ENCODE peak calls at places on chromosomes 12 and 14, in four cellular contexts. One of them, this sample, is unnamed.
A peak's percentile ranks its signal among the peaks of the same experiment; 100 is the strongest.

GRCh38 chr12:700061-700460 is 36.8 kb upstream of the NINJ2 start:
- DNase-seq in GM12878: no peak
- DNase-seq in HepG2: peak; percentile 20
- DNase-seq in K562: no peak
- DNase-seq in this sample: peak; percentile 43

GRCh38 chr12:52207895-52208294 is 16.1 kb upstream of the KRT80 start:
- DNase-seq in HepG2: no peak
- DNase-seq in K562: no peak
- DNase-seq in GM12878: no peak
- DNase-seq in this sample: no peak

GRCh38 chr12:127342861-127343260 is 924.1 kb upstream of the TMEM132C start:
- DNase-seq in HepG2: no peak
- DNase-seq in K562: no peak
- DNase-seq in GM12878: no peak
- DNase-seq in this sample: no peak

GRCh38 chr12:11695321-11695720 is 45.8 kb downstream of the ETV6 start:
- DNase-seq in HepG2: no peak
- DNase-seq in GM12878: no peak
- DNase-seq in K562: no peak
- DNase-seq in this sample: no peak

GRCh38 chr14:94897092-94897491 is 127.2 kb upstream of the GSC start:
- DNase-seq in GM12878: no peak
- DNase-seq in HepG2: no peak
- DNase-seq in K562: no peak
- DNase-seq in this sample: no peak

GRCh38 chr12:51009038-51009437 is 17.1 kb downstream of the SLC11A2 start:
- DNase-seq in GM12878: no peak
- DNase-seq in K562: no peak
- DNase-seq in HepG2: no peak
- DNase-seq in this sample: no peak

GRCh38 chr14:68263563-68264350 is 444.2 kb downstream of the RAD51B start:
- DNase-seq in HepG2: no peak
- DNase-seq in K562: no peak
- DNase-seq in GM12878: no peak
- DNase-seq in this sample: no peak

GRCh38 chr12:131092911-131093901 is 139.5 kb downstream of the ADGRD1 start:
- DNase-seq in HepG2: no peak
- DNase-seq in K562: no peak
- DNase-seq in GM12878: peak; percentile 98
- DNase-seq in this sample: no peak

GRCh38 chr12:53963434-53964314 is 9.0 kb downstream of the HOXC12 start:
- DNase-seq in HepG2: no peak
- DNase-seq in GM12878: no peak
- DNase-seq in K562: peak; percentile 65
- DNase-seq in this sample: no peak

GRCh38 chr14:32514236-32514635 is 185.1 kb downstream of the AKAP6 start:
- DNase-seq in K562: no peak
- DNase-seq in HepG2: no peak
- DNase-seq in GM12878: no peak
- DNase-seq in this sample: no peak

GRCh38 chr14:54699735-54700134 is 132.8 kb downstream of the SAMD4A start:
- DNase-seq in GM12878: no peak
- DNase-seq in K562: no peak
- DNase-seq in HepG2: no peak
- DNase-seq in this sample: no peak

GRCh38 chr12:65666876-65667275 is 157.4 kb upstream of the HMGA2 start:
- DNase-seq in GM12878: no peak
- DNase-seq in K562: peak; percentile 56
- DNase-seq in HepG2: no peak
- DNase-seq in this sample: no peak

GRCh38 chr12:105733579-105733978 is 403.1 kb downstream of the C12orf75 start:
- DNase-seq in K562: no peak
- DNase-seq in GM12878: no peak
- DNase-seq in HepG2: no peak
- DNase-seq in this sample: no peak

GRCh38 chr14:21343035-21343794 is 40.6 kb downstream of the SUPT16H start:
- DNase-seq in GM12878: no peak
- DNase-seq in HepG2: no peak
- DNase-seq in K562: no peak
- DNase-seq in this sample: no peak

GRCh38 chr14:63045234-63045611 is at the start of gene KCNH5:
- DNase-seq in GM12878: no peak
- DNase-seq in K562: no peak
- DNase-seq in HepG2: no peak
- DNase-seq in this sample: peak; percentile 83

GRCh38 chr12:27463826-27464554 is 17.5 kb downstream of the SMCO2 start:
- DNase-seq in K562: no peak
- DNase-seq in HepG2: no peak
- DNase-seq in GM12878: no peak
- DNase-seq in this sample: peak; percentile 11

GRCh38 chr12:52037248-52037861 is 13.9 kb upstream of the NR4A1 start:
- DNase-seq in GM12878: no peak
- DNase-seq in K562: peak; percentile 58
- DNase-seq in HepG2: no peak
- DNase-seq in this sample: peak; percentile 79

GRCh38 chr14:92988786-92989755 is 66.1 kb downstream of the CHGA start:
- DNase-seq in K562: no peak
- DNase-seq in HepG2: no peak
- DNase-seq in GM12878: no peak
- DNase-seq in this sample: no peak

GRCh38 chr12:117484901-117485300 is 123.5 kb upstream of the NOS1 start:
- DNase-seq in K562: no peak
- DNase-seq in GM12878: no peak
- DNase-seq in HepG2: no peak
- DNase-seq in this sample: no peak

GRCh38 chr12:18461738-18462137 is 200.4 kb downstream of the PIK3C2G start:
- DNase-seq in GM12878: no peak
- DNase-seq in HepG2: no peak
- DNase-seq in K562: no peak
- DNase-seq in this sample: no peak

GRCh38 chr14:105943973-105944602 is 417.7 kb downstream of the TMEM121 start:
- DNase-seq in HepG2: peak; percentile 68
- DNase-seq in K562: no peak
- DNase-seq in GM12878: no peak
- DNase-seq in this sample: no peak
- TF ChIP-seq REST in HepG2: no peak
- TF ChIP-seq REST in K562: no peak
- TF ChIP-seq REST in GM12878: no peak
- TF ChIP-seq REST in this sample: no peak

GRCh38 chr12:104477812-104478388 is 21.2 kb downstream of the CHST11 start:
- DNase-seq in GM12878: no peak
- DNase-seq in HepG2: no peak
- DNase-seq in K562: no peak
- DNase-seq in this sample: no peak
- H4K20me1 ChIP-seq in GM12878: no peaks in the 10 kb centered on the region
- H4K20me1 ChIP-seq in HepG2: no peaks in the 10 kb centered on the region
- H4K20me1 ChIP-seq in K562: no peaks in the 10 kb centered on the region
- H4K20me1 ChIP-seq in this sample: no peaks in the 10 kb centered on the region

DNA sequence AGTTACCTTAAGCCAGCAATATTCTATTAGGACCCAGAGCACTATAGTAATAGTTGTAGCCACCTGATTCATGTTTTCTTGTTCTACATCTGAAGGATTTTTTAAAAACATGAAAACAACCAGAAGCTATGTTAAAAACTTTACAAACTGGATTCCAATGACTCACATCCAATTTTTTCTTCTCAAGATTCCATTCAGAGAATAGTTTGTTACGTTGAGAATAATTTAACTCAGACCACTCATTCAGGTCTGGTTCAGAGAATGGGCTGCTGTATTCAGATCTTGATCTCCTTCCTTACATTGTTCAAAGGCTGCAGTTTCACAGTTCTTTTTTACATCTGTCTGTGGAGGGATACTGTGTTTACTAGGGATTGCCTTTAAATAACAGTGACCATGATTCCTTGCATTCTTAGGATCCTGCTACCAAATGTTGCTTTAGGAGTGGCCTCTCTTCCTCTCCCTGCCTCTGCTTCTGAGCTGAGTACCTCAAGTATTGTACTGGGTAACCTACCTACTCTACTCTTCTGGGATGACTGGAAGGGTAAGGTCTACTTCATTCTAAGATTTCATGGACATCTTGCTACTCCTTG is 448.0 kb upstream of the FBXO33 start:
- DNase-seq in GM12878: no peak
- DNase-seq in HepG2: no peak
- DNase-seq in K562: no peak
- DNase-seq in this sample: peak; percentile 67
- TF ChIP-seq JUNB in GM12878: no peak
- TF ChIP-seq JUNB in HepG2: no peak
- TF ChIP-seq JUNB in K562: no peak
- TF ChIP-seq JUNB in this sample: no peak

DNA sequence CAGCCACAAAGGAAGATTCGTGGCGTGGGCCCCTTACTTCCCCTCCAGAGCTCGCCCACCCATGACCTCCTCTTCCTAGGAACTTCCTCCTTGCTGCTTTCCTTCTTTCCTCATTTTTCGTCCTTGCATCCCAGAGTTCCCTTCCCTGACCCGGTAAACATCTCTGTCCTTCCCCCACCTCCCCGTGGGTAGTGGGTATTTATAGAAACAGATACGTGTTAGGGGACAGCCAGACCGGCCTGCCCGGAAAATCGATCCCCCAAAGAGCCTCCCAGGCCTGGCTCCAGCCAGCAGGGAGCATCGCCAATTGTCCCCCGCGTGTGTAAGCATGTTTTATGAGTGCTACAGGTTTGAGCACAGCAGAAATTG is 1.6 kb downstream of the DYRK2 start:
- DNase-seq in HepG2: no peak
- DNase-seq in K562: no peak
- DNase-seq in GM12878: no peak
- DNase-seq in this sample: no peak
- TF ChIP-seq REST in HepG2: no peak
- TF ChIP-seq REST in K562: no peak
- TF ChIP-seq REST in GM12878: no peak
- TF ChIP-seq REST in this sample: no peak

DNA sequence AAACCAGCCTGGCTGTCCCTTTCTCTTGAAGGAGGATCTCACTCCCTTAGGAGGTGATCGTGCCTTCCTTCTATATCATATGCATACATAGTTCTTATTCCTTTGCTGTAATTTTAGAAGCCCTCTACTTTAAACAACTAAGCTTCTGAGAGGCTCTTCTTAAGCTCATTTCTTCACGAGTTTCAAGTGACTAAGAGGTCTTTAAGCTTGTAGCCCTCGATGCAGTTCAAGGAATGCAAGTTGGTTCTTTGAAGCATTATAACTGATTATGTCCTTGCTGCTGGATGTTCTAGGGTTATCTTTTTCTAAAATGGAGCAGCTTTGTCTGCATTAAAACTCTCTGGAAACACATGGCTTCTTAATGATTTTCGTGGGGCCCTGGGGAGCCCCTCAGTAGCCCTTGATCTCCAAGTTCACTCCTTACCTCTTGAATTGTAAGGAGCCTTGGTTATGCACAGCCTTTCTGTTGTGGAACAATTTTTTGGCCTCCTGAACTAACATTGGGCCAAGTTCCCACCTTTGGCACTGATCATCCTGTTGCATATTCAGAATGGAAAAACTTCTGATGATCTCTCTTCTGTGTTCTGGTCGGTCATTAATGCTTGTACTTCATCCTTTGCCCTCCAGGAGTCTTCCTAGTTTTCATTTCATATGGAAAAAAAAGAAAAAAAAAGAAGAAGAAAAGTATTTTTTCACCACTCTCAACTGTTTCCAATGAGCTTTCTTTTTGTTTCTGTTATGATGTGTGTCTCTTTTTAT is 12.6 kb downstream of the RASSF8 start:
- DNase-seq in GM12878: no peak
- DNase-seq in HepG2: no peak
- DNase-seq in K562: no peak
- DNase-seq in this sample: no peak
- H4K20me1 ChIP-seq in GM12878: no peaks in the 10 kb centered on the region
- H4K20me1 ChIP-seq in HepG2: no peaks in the 10 kb centered on the region
- H4K20me1 ChIP-seq in K562: peaks cover 3% of the 10 kb centered on the region
- H4K20me1 ChIP-seq in this sample: peaks cover 9% of the 10 kb centered on the region

GRCh38 chr12:109714913-109715244 is 1.3 kb downstream of the FAM222A start:
- DNase-seq in HepG2: no peak
- DNase-seq in GM12878: no peak
- DNase-seq in K562: no peak
- DNase-seq in this sample: no peak
- TF ChIP-seq JUNB in HepG2: no peak
- TF ChIP-seq JUNB in GM12878: no peak
- TF ChIP-seq JUNB in K562: no peak
- TF ChIP-seq JUNB in this sample: no peak

GRCh38 chr12:3176754-3177153 is 99.6 kb downstream of the TSPAN9 start:
- DNase-seq in GM12878: no peak
- DNase-seq in HepG2: no peak
- DNase-seq in K562: no peak
- DNase-seq in this sample: no peak
- TF ChIP-seq REST in GM12878: no peak
- TF ChIP-seq REST in HepG2: no peak
- TF ChIP-seq REST in K562: no peak
- TF ChIP-seq REST in this sample: peak; percentile 59

This sample was measured in GM23338.